ENCODE peak calls at places on chromosome 4, in four cellular contexts. L is K562, R is WTC11, I is GM12878. N is an unnamed sample.

GRCh38 chr4:104749062-104749461 is 254.4 kb upstream of the CXXC4 start:
- DNase-seq in L (no peak), R (no peak), I (peak), N (no peak)

GRCh38 chr4:74157116-74157742 is 689 bp upstream of the MTHFD2L start:
- DNase-seq in L (no peak), R (no peak), I (no peak), N (no peak)

GRCh38 chr4:13527983-13528822 is 16.1 kb downstream of the NKX3-2 start:
- DNase-seq in L (no peak), R (no peak), I (peak), N (peak)

GRCh38 chr4:119797238-119797894 is 168.8 kb upstream of the PDE5A start:
- DNase-seq in L (no peak), R (no peak), I (no peak), N (no peak)

GRCh38 chr4:185566425-185566824 is 31.1 kb upstream of the PDLIM3 start:
- DNase-seq in L (no peak), R (no peak), I (no peak), N (no peak)

GRCh38 chr4:86810867-86811266 is 38.3 kb downstream of the SLC10A6 start:
- DNase-seq in L (no peak), R (no peak), I (no peak), N (no peak)

GRCh38 chr4:74244049-74244448 is 64.2 kb upstream of the EPGN start:
- DNase-seq in L (no peak), R (no peak), I (no peak), N (no peak)

GRCh38 chr4:126658391-126658790 is 974.4 kb upstream of the INTU start:
- DNase-seq in L (no peak), R (no peak), I (no peak), N (no peak)

GRCh38 chr4:56821394-56822263 is at the start of gene SPINK2:
- DNase-seq in L (peak), R (peak), I (no peak), N (peak)

GRCh38 chr4:174284181-174284886 is 623 bp downstream of the CEP44 start:
- DNase-seq in L (no peak), R (no peak), I (no peak), N (peak)

GRCh38 chr4:168334053-168334452 is 15.5 kb upstream of the DDX60 start:
- DNase-seq in L (no peak), R (no peak), I (no peak), N (no peak)

GRCh38 chr4:121462660-121463261 is 81.9 kb upstream of the QRFPR start:
- DNase-seq in L (peak), R (peak), I (no peak), N (peak)

GRCh38 chr4:10965196-10965595 is 280.6 kb upstream of the CLNK start:
- DNase-seq in L (no peak), R (no peak), I (no peak), N (no peak)

GRCh38 chr4:137749466-137749865 is 217.2 kb upstream of the PCDH18 start:
- DNase-seq in L (no peak), R (no peak), I (no peak), N (no peak)

GRCh38 chr4:24928708-24929107 is 15.9 kb upstream of the CCDC149 start:
- DNase-seq in L (no peak), R (no peak), I (no peak), N (no peak)

GRCh38 chr4:114400531-114400930 is 198.1 kb upstream of the UGT8 start:
- DNase-seq in L (no peak), R (no peak), I (no peak), N (no peak)

GRCh38 chr4:17358236-17358635 is 153.7 kb downstream of the QDPR start:
- DNase-seq in L (no peak), R (no peak), I (no peak), N (no peak)

GRCh38 chr4:152981842-152982241 is 45.7 kb downstream of the FHDC1 start:
- DNase-seq in L (no peak), R (no peak), I (no peak), N (no peak)

GRCh38 chr4:112526061-112526460 is 10.1 kb upstream of the NEUROG2 start:
- DNase-seq in L (no peak), R (no peak), I (no peak), N (no peak)

GRCh38 chr4:7680731-7681130 is 246.0 kb upstream of the PSAPL1 start:
- DNase-seq in L (no peak), R (no peak), I (no peak), N (no peak)

GRCh38 chr4:72568959-72569718 is at the start of gene ADAMTS3:
- DNase-seq in L (peak), R (peak), I (no peak), N (peak)

GRCh38 chr4:114727426-114727825 is 128.8 kb downstream of the UGT8 start:
- DNase-seq in L (no peak), R (no peak), I (no peak), N (no peak)

GRCh38 chr4:112515278-112516075 is 503 bp downstream of the NEUROG2 start:
- DNase-seq in L (peak), R (peak), I (no peak), N (peak)

GRCh38 chr4:165877291-165877690 is 4.3 kb downstream of the TLL1 start:
- DNase-seq in L (no peak), R (no peak), I (no peak), N (no peak)

GRCh38 chr4:106707776-106708603 is 328.1 kb downstream of the DKK2 start:
- DNase-seq in L (no peak), R (no peak), I (no peak), N (no peak)

GRCh38 chr4:10106421-10107039 is 10.1 kb downstream of the WDR1 start:
- DNase-seq in L (no peak), R (no peak), I (no peak), N (peak)

GRCh38 chr4:84499065-84499982 is at the start of gene NKX6-1:
- DNase-seq in L (peak), R (peak), I (no peak), N (peak)

GRCh38 chr4:128830906-128831525 is 21.5 kb downstream of the JADE1 start:
- DNase-seq in L (no peak), R (no peak), I (no peak), N (no peak)

GRCh38 chr4:121980643-121981042 is 28.8 kb upstream of the TRPC3 start:
- DNase-seq in L (no peak), R (no peak), I (no peak), N (no peak)

GRCh38 chr4:42786350-42787070 is 106.0 kb upstream of the GRXCR1 start:
- DNase-seq in L (no peak), R (peak), I (no peak), N (no peak)

GRCh38 chr4:141713771-141714445 is 77.5 kb downstream of the IL15 start:
- DNase-seq in L (no peak), R (no peak), I (no peak), N (no peak)

GRCh38 chr4:3720461-3720860 is 45.7 kb upstream of the ADRA2C start:
- DNase-seq in L (no peak), R (no peak), I (no peak), N (no peak)

GRCh38 chr4:54961357-54961975 is 163.9 kb downstream of the KDR start:
- DNase-seq in L (peak), R (no peak), I (no peak), N (peak)

GRCh38 chr4:76998251-76998901 is 48.8 kb downstream of the SEPTIN11 start:
- DNase-seq in L (no peak), R (no peak), I (no peak), N (no peak)

GRCh38 chr4:174320501-174321199 is 36.9 kb downstream of the CEP44 start:
- DNase-seq in L (no peak), R (no peak), I (no peak), N (no peak)

GRCh38 chr4:186808635-186809018 is 85.0 kb upstream of the FAT1 start:
- DNase-seq in L (no peak), R (no peak), I (no peak), N (no peak)

GRCh38 chr4:153514001-153514526 is 47.9 kb downstream of the TMEM131L start:
- DNase-seq in L (no peak), R (no peak), I (no peak), N (no peak)

GRCh38 chr4:101356928-101357327 is 9.6 kb upstream of the PPP3CA start:
- DNase-seq in L (no peak), R (no peak), I (no peak), N (peak)

GRCh38 chr4:131644619-131645018 is 1504.5 kb upstream of the PCDH10 start:
- DNase-seq in L (no peak), R (peak), I (no peak), N (peak)

GRCh38 chr4:41013746-41014145 is 200.6 kb downstream of the APBB2 start:
- DNase-seq in L (no peak), R (peak), I (no peak), N (no peak)
- TF ChIP-seq USF1 in L (no peak), R (no peak), I (no peak), N (no peak)

GRCh38 chr4:78345237-78345636 is 206.3 kb upstream of the ANXA3 start:
- DNase-seq in L (no peak), R (no peak), I (no peak), N (no peak)
- TF ChIP-seq USF1 in L (no peak), R (no peak), I (no peak), N (no peak)

GRCh38 chr4:658681-659667 is 15.1 kb downstream of the ATP5ME start:
- DNase-seq in L (no peak), R (no peak), I (no peak), N (no peak)

GRCh38 chr4:661856-662761 is 12.0 kb downstream of the ATP5ME start:
- DNase-seq in L (no peak), R (no peak), I (no peak), N (no peak)

GRCh38 chr4:661231-661630 is 12.8 kb downstream of the ATP5ME start:
- DNase-seq in L (no peak), R (no peak), I (no peak), N (no peak)

GRCh38 chr4:659851-660250 is 14.2 kb downstream of the ATP5ME start:
- DNase-seq in L (no peak), R (no peak), I (no peak), N (no peak)

DNA sequence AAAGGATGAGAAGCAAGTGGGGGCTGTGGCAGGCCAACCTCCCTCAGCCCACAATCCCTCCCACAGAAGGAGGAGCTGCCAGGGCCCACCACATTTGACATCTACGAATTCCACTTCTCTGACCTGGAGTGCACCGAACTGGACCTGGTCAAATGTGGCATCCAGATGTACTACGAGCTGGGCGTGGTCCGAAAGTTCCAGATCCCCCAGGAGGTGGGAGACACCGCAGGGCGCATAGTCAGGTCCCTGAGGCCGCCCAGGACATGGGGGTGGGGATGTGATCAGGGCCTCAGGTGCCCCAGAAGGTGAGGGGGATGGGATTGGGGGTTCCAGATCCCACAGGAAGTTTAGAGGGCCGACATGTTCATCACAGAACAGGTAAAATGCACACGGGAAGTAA is 13.7 kb downstream of the ATP5ME start:
- DNase-seq in L (no peak), R (no peak), I (no peak), N (no peak)
- TF ChIP-seq USF1 in L (no peak), R (no peak), I (no peak), N (no peak)

GRCh38 chr4:98864560-98864959 is 64.4 kb downstream of the EIF4E start:
- DNase-seq in L (no peak), R (no peak), I (no peak), N (no peak)
- TF ChIP-seq USF1 in L (no peak), R (no peak), I (no peak), N (no peak)

GRCh38 chr4:158750379-158750778 is 18.4 kb upstream of the FNIP2 start:
- DNase-seq in L (no peak), R (no peak), I (no peak), N (no peak)
- TF ChIP-seq USF1 in L (no peak), R (no peak), I (no peak), N (no peak)

DNA sequence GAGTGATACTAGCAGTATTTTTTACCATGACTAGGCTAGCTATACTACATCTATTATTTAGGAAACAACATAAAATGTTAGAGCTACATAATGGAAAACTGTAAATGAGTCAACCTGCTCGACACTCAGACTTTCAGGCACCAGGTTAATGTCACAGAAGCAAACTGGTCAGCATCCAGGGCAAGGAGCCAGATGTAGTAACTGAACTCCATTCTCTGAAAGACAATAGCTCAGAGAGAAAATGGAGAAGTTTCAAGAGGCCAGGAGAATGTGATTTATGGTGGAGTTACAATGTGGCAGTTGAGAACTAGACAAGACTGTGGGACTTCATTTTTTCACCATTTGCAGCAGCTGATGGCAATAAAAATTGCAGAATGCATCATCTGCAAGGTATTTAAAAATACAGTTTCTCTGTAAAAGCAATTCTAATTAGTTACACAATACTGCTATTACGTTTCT is 342.7 kb upstream of the PABPC4L start:
- DNase-seq in L (no peak), R (no peak), I (no peak), N (no peak)
- TF ChIP-seq USF1 in L (no peak), R (no peak), I (no peak), N (peak)

GRCh38 chr4:139622856-139623255 is 42.8 kb upstream of the MGST2 start:
- DNase-seq in L (no peak), R (no peak), I (no peak), N (no peak)
- TF ChIP-seq USF1 in L (no peak), R (no peak), I (no peak), N (no peak)

GRCh38 chr4:111512081-111512774 is 633.0 kb upstream of the FAM241A start:
- DNase-seq in L (no peak), R (no peak), I (no peak), N (no peak)
- TF ChIP-seq USF1 in L (no peak), R (no peak), I (no peak), N (no peak)

DNA sequence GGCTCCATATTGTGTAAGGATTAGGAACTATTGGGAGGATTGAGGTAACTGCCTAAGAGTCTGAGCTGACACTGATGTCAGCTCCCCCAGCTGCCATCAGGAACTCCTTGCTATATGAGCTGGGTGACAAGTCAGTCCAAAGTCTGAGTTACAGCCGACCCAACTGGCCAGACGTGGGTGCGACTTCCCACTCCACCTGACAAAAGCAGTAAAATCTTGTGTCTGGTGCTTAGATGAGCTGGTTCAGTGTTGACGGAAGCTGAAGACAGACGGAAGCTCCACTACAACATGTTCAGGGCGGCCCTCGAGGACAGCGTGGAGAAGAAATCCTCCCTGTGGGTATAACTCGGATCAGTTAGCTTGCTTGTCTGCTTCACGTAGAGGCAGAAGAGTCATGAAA is 22.8 kb upstream of the NAT8L start:
- DNase-seq in L (no peak), R (no peak), I (no peak), N (no peak)
- TF ChIP-seq USF1 in L (no peak), R (no peak), I (no peak), N (no peak)